ENCODE peak calls at places on chromosomes 2 and 18, in ten cellular contexts. A is stimulated activated CD4-positive, alpha-beta T cell treated with anti-CD3 and anti-CD28 coated beads, Interleukin-2, amount 100 ng/mL, for 24 hours; R is NCI-H1105 treated with DMSO at 0.1 percent for 48 hours; K is epithelial cell of esophagus; T is NCI-H69; B is WERI-Rb-1; U is T1000; I is fibroblast of the aortic adventitia; C is transverse colon; J is NAMALWA. L is an unnamed sample.

GRCh38 chr2:224293976-224294375 is 107.9 kb downstream of the FAM124B start:
- DNase-seq in A (no peak), R (no peak), K (no peak), T (no peak), B (peak), U (no peak), I (no peak), C (no peak), J (no peak), L (no peak)

GRCh38 chr2:154699560-154699901 is 1.0 kb downstream of the KCNJ3 start:
- DNase-seq in A (no peak), R (no peak), K (no peak), T (peak), B (no peak), U (no peak), I (no peak), C (no peak), J (no peak), L (no peak)

GRCh38 chr2:120308038-120308910 is 37.7 kb upstream of the INHBB start:
- DNase-seq in A (no peak), R (no peak), K (no peak), T (no peak), B (no peak), U (no peak), I (no peak), C (no peak), J (no peak), L (no peak)

GRCh38 chr2:29765711-29766110 is 155.7 kb downstream of the ALK start:
- DNase-seq in A (no peak), R (no peak), K (no peak), T (no peak), B (no peak), U (no peak), I (peak), C (no peak), J (no peak), L (no peak)

GRCh38 chr2:216473187-216473586 is 25.5 kb upstream of the RPL37A start:
- DNase-seq in A (no peak), R (no peak), K (no peak), T (no peak), B (no peak), U (no peak), I (no peak), C (no peak), J (no peak), L (no peak)

GRCh38 chr18:10213526-10213925 is 240.9 kb upstream of the APCDD1 start:
- DNase-seq in A (no peak), R (no peak), K (peak), T (peak), B (no peak), U (no peak), I (no peak), C (no peak), J (peak), L (peak)

GRCh38 chr2:128304330-128304714 is 14.3 kb downstream of the HS6ST1 start:
- DNase-seq in A (no peak), R (no peak), K (no peak), T (no peak), B (no peak), U (no peak), I (no peak), C (no peak), J (no peak), L (no peak)

GRCh38 chr2:85889648-85890281 is 975 bp upstream of the ST3GAL5 start:
- DNase-seq in A (no peak), R (peak), K (no peak), T (peak), B (peak), U (no peak), I (no peak), C (peak), J (no peak), L (no peak)

GRCh38 chr2:222709191-222709891 is 37.9 kb downstream of the MOGAT1 start:
- DNase-seq in A (no peak), R (no peak), K (peak), T (peak), B (peak), U (peak), I (peak), C (peak), J (no peak), L (no peak)

GRCh38 chr2:120617055-120617454 is 118.6 kb upstream of the GLI2 start:
- DNase-seq in A (no peak), R (no peak), K (no peak), T (no peak), B (no peak), U (no peak), I (peak), C (no peak), J (no peak), L (no peak)

GRCh38 chr18:7737483-7737882 is 170.4 kb downstream of the PTPRM start:
- DNase-seq in A (no peak), R (no peak), K (no peak), T (no peak), B (no peak), U (no peak), I (no peak), C (no peak), J (no peak), L (no peak)

GRCh38 chr2:107801498-107801897 is 25.2 kb upstream of the RGPD4 start:
- DNase-seq in A (no peak), R (peak), K (peak), T (peak), B (no peak), U (no peak), I (no peak), C (no peak), J (no peak), L (no peak)

GRCh38 chr2:142843731-142844130 is 33.7 kb upstream of the KYNU start:
- DNase-seq in A (no peak), R (no peak), K (no peak), T (no peak), B (no peak), U (no peak), I (peak), C (no peak), J (no peak), L (no peak)

GRCh38 chr2:133497261-133497893 is 70.9 kb downstream of the NCKAP5 start:
- DNase-seq in A (no peak), R (no peak), K (no peak), T (peak), B (no peak), U (no peak), I (peak), C (no peak), J (no peak), L (no peak)

GRCh38 chr2:157194097-157194688 is 63.3 kb upstream of the GALNT5 start:
- DNase-seq in A (peak), R (peak), K (peak), T (peak), B (no peak), U (no peak), I (peak), C (peak), J (peak), L (no peak)

GRCh38 chr2:86832334-86833096 is 29.2 kb downstream of the CD8B start:
- DNase-seq in A (no peak), R (no peak), K (no peak), T (no peak), B (no peak), U (no peak), I (no peak), C (no peak), J (no peak), L (peak)